ENCODE peak calls at places on chromosome 16, in four cellular contexts. T is fibroblast of lung, Z is stomach, X is PC-3. H is an unnamed sample. For H3K4me1, the result is how much of the 10 kb centered on the place peaks cover.

GRCh38 chr16:66273644-66274334 is 92.7 kb upstream of the CDH5 start:
- DNase-seq in T (peak), Z (no peak), X (peak), H (no peak)

GRCh38 chr16:55155815-55156214 is 168.2 kb upstream of the IRX6 start:
- DNase-seq in T (no peak), Z (no peak), X (no peak), H (no peak)

GRCh38 chr16:77993586-77993985 is 28.8 kb upstream of the CLEC3A start:
- DNase-seq in T (peak), Z (no peak), X (no peak), H (no peak)

GRCh38 chr16:82761858-82762257 is 135.1 kb downstream of the CDH13 start:
- DNase-seq in T (peak), Z (no peak), X (no peak), H (no peak)

GRCh38 chr16:180101-180920 is at the start of gene HBQ1:
- DNase-seq in T (peak), Z (no peak), X (no peak), H (no peak)

GRCh38 chr16:2035431-2036199 is 8.9 kb downstream of the NHERF2 start:
- DNase-seq in T (peak), Z (peak), X (peak), H (peak)

GRCh38 chr16:85582177-85582888 is 30.8 kb upstream of the GSE1 start:
- DNase-seq in T (no peak), Z (no peak), X (no peak), H (no peak)

GRCh38 chr16:67216612-67217490 is 10.1 kb upstream of the TMEM208 start:
- DNase-seq in T (no peak), Z (peak), X (no peak), H (peak)

DNA sequence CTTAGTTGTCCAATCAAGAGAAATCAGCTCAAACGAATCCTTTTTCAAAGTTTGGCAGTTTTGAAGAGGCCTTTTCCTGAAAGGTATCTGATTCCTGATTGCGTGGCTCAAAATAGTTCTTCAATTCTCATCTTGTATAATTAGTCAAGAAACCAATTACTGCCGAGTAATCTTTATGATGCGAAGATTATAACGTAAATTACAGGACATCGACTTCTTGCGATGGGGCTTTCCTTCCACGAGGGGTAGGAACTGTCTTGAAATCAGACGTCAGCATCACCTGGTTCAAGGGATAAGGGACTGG is 644 bp upstream of the ARL2BP start:
- DNase-seq in T (no peak), Z (no peak), X (no peak), H (no peak)
- H3K27ac ChIP-seq in T (peak), Z (peak), X (peak), H (peak)

GRCh38 chr16:87380403-87380802 is 3.2 kb downstream of the FBXO31 start:
- DNase-seq in T (no peak), Z (no peak), X (no peak), H (no peak)

GRCh38 chr16:87380875-87381274 is 2.7 kb downstream of the FBXO31 start:
- DNase-seq in T (peak), Z (no peak), X (no peak), H (no peak)

GRCh38 chr16:87384162-87384999 is 805 bp upstream of the FBXO31 start:
- DNase-seq in T (no peak), Z (peak), X (no peak), H (peak)

GRCh38 chr16:87383522-87384161 is at the start of gene FBXO31:
- DNase-seq in T (peak), Z (peak), X (peak), H (peak)

DNA sequence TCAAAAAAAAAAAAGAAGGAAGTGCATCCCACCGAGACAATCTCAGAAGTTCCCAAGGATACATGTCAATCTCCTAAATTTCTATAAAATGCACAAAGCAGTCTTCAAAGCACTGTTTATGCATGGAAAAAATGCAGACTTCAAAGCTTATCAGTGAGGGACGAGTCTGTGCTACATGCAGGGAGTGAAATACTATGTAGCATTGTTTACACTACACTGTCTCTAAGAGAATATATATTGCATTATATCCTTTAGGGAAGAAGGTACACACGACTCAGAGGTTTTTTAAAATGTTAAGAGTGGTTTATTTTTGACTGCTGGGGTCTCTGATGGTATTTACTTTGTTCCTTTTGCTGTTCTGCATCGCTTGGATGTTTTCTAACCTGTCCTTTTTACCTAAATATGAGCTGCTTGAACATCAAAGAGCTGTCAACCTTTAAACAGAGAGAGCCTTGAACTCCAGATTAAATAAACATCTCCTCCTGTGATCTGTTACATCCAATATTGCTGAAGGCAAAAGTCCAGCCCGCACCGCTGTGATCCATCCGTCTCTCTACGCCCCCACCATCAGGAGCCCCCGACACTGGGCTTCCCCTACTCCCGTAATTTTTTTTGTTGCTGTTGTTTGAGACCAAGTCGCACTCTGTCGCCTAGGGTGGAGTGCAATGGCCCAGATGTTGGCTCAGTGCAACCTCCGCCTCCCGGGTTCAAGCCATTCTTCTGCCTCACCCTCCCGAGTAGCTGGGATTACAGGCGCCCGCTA is 1.4 kb downstream of the FBXO31 start:
- DNase-seq in T (no peak), Z (no peak), X (no peak), H (no peak)
- H3K4me1 ChIP-seq in T (under half), Z (half or more), X (under half), H (under half)

DNA sequence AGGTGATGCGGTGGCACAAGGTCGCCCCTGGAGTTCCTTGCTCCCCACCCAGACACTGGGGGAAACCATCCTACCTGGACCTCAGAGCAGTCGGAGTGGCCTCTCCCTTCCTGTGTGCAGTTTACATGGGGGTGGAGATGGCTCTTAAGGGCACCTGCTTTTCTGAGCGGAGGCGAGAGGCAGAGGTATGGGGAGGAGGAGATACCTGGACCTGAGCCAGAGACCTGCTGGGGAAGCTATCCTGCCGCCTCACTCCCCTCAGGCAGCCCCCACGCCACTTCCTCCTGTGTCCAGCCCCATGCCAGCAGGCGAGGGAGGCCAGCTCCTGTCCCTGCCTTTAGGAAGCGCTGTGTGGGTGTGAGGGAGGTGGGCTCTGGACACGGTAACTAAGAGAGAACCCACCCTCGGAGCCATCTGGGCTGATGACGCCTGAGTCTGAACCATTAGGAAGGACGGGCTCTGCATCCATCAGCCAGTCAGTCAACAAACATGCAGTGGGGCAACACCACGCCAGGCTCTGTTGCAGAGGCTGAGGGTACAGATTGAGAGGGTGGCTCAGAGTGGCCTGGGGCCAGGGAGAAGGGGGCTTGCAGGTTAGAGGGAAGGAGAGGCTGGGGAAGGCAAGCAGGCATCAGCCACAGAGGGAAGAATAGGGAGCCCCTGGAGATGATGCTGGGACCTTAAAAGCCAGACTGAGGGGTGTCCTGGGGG is 1.2 kb downstream of the CORO1A start:
- DNase-seq in T (no peak), Z (peak), X (no peak), H (peak)
- H3K4me3 ChIP-seq in T (no peak), Z (peak), X (peak), H (peak)

DNA sequence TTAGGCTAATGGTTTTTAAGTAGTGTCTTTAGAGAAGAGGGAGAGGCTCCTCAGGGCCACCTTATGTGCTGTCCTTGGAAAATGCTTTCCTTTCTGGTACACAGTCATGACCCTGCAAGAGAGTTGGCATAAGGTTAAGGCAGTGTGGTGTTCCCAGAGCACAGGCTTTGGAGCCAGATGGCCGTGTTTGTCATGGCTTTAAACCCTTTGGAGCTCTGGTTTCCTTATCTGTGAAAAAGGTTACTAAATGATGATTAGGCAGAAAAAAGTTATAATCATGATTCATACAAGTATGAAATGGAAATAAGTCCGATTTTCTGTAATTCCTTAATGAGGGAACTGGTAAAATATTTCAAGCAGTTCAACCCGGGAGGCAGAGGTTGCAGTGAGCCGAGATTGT is 13.2 kb downstream of the UTP4 start:
- DNase-seq in T (peak), Z (peak), X (no peak), H (no peak)
- H3K27ac ChIP-seq in T (no peak), Z (no peak), X (no peak), H (no peak)

GRCh38 chr16:89867918-89868317 is 5.5 kb upstream of the TCF25 start:
- DNase-seq in T (no peak), Z (no peak), X (no peak), H (no peak)
- H3K4me1 ChIP-seq in T (under half), Z (under half), X (under half), H (under half)

GRCh38 chr16:83842755-83843507 is 35.2 kb downstream of the HSBP1 start:
- DNase-seq in T (no peak), Z (no peak), X (no peak), H (no peak)
- H3K4me3 ChIP-seq in T (no peak), Z (no peak), X (no peak), H (no peak)

GRCh38 chr16:11258553-11259287 is 2.7 kb upstream of the SOCS1 start:
- DNase-seq in T (no peak), Z (peak), X (no peak), H (peak)
- H3K27ac ChIP-seq in T (no peak), Z (peak), X (no peak), H (peak)

GRCh38 chr16:84502581-84502980 is 1.9 kb downstream of the MEAK7 start:
- DNase-seq in T (peak), Z (no peak), X (peak), H (no peak)

GRCh38 chr16:84504420-84505248 is at the start of gene MEAK7:
- DNase-seq in T (peak), Z (peak), X (peak), H (peak)

GRCh38 chr16:84503751-84504395 is 586 bp downstream of the MEAK7 start:
- DNase-seq in T (peak), Z (no peak), X (peak), H (peak)

GRCh38 chr16:84507011-84507982 is 2.8 kb upstream of the MEAK7 start:
- DNase-seq in T (no peak), Z (no peak), X (no peak), H (no peak)

GRCh38 chr16:84505249-84506156 is 1.0 kb upstream of the MEAK7 start:
- DNase-seq in T (no peak), Z (no peak), X (no peak), H (no peak)
- H3K4me1 ChIP-seq in T (under half), Z (under half), X (half or more), H (under half)

GRCh38 chr16:19715566-19715965 is 2.5 kb downstream of the KNOP1 start:
- DNase-seq in T (no peak), Z (no peak), X (peak), H (no peak)

GRCh38 chr16:19717319-19717718 is 708 bp downstream of the KNOP1 start:
- DNase-seq in T (peak), Z (no peak), X (no peak), H (no peak)

GRCh38 chr16:19718624-19718965 is 524 bp downstream of the IQCK start:
- DNase-seq in T (peak), Z (no peak), X (no peak), H (no peak)

GRCh38 chr16:19717781-19718623 is at the start of the genes IQCK and KNOP1:
- DNase-seq in T (peak), Z (peak), X (peak), H (peak)

DNA sequence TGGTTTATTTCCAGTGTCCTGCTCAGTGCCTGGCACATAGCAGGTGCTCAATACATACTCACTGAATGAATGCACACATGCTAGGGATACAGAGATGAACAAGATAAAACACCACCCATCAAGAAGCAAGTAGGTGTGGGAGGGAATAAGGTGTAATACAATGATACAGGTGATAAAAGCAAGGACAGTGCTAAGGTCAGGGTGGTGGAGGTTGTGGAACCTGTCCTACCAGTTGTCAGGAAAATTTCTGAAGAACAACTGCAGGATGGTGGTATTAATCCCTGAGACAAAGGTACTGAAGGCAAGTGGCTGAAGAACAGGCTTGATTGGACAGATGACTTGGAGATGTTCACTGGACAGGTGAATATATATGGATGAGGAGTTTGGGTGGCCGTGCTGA is 1.8 kb downstream of the KNOP1 start:
- DNase-seq in T (no peak), Z (no peak), X (peak), H (no peak)
- H3K4me3 ChIP-seq in T (peak), Z (peak), X (peak), H (no peak)

H was measured in right cardiac atrium.